ENCODE peak calls at places on chromosomes 12 and 14, in five cellular contexts. A, G, Z, J and D are unnamed samples.
A peak's percentile ranks its signal among the peaks of the same experiment; 100 is the strongest.

GRCh38 chr12:112419269-112420133 is 754 bp downstream of the PTPN11 start:
- DNase-seq in J (peak; percentile 82), A (no peak), Z (peak; percentile 74), G (peak; percentile 83), D (peak; percentile 74)

GRCh38 chr14:94345344-94346072 is 22.4 kb upstream of the SERPINA6 start:
- DNase-seq in G (peak; percentile 80), Z (no peak), A (no peak), J (peak; percentile 90), D (peak; percentile 58)

GRCh38 chr12:110796952-110797351 is 49.8 kb upstream of the CCDC63 start:
- DNase-seq in A (no peak), Z (peak; percentile 3), G (peak; percentile 68), J (no peak), D (no peak)

GRCh38 chr14:28482644-28483043 is 283.9 kb upstream of the FOXG1 start:
- DNase-seq in Z (no peak), J (no peak), A (no peak), G (no peak), D (no peak)

GRCh38 chr12:4763549-4763948 is 43.3 kb downstream of the GALNT8 start:
- DNase-seq in Z (no peak), A (peak; percentile 78), J (no peak), G (no peak), D (peak; percentile 8)

GRCh38 chr14:82642425-82642824 is 1108.8 kb upstream of the SEL1L start:
- DNase-seq in J (no peak), A (peak; percentile 27), G (no peak), Z (peak; percentile 18), D (no peak)

GRCh38 chr12:125143491-125143890 is 78.3 kb downstream of the AACS start:
- DNase-seq in A (no peak), Z (no peak), G (no peak), J (peak; percentile 69), D (no peak)

GRCh38 chr12:10211101-10211974 is 1.3 kb upstream of the GABARAPL1 start:
- DNase-seq in J (no peak), G (peak; percentile 52), Z (no peak), A (no peak), D (no peak)

GRCh38 chr12:70664463-70664862 is 27.2 kb upstream of the PTPRB start:
- DNase-seq in G (no peak), Z (no peak), J (no peak), A (no peak), D (no peak)

DNA sequence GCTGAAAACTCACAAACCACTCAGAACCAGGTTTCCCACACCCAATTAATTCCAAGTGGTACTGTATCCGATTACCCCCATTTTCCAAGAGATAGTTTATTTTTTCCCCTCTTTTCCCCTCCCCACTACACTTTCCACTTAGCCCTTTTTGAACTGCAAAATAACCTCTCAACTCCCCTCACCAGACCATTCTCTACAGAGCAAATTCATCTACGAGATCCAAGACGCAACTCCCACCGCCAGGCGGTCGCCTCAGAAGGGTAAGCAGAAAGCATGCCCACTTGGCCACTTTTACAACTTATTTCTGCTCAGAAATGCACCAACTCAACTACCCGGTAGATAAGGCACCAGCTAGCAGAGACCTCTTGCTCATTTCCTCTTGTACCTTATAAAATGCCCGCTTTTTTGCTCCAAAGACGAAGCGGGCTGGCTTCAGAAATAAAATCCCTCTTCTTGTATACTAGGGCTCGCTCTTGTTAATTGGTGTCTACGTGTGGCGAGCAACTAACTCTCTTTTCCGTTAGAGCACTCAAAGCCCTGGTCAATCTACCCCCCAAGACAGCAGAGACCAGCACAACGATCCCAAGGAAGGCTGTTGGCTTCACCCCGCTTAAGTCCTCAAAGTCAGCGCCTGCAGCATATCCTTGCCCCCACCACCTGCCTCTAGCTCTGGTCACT is 910 bp upstream of the SRP54 start:
- DNase-seq in J (peak; percentile 32), G (no peak), A (peak; percentile 58), Z (peak; percentile 15), D (peak; percentile 34)
- TF ChIP-seq CTCF in J (no peak), G (no peak), A (peak; percentile 52), Z (no peak), D (peak; percentile 21)

DNA sequence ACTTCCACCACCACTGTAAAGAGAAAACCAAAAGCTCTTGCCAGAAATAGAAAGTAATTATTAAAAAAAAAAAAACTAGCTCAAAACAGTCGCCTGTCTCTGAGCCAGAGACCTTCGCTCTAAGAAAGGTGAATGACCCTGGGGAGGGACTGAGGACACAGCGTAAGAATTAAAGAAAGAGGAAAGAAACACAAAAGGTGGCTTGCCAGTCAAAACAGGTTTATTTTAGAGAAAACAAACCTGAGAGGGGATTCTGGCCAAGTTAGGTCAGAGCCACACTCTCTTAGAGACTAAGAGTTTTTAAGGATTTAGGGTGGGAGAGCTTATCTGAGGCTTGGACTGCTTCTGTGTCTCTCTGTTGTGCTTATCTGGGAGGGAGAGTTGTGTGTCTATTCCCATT is 66.0 kb downstream of the DNAH10 start:
- DNase-seq in Z (no peak), J (no peak), A (no peak), G (no peak), D (no peak)
- TF ChIP-seq CTCF in Z (no peak), J (no peak), A (no peak), G (no peak), D (no peak)

GRCh38 chr12:55659486-55660385 is 23.0 kb downstream of the OR10P1 start:
- DNase-seq in Z (peak; percentile 14), J (no peak), A (no peak), G (no peak), D (peak; percentile 58)
- TF ChIP-seq CTCF in Z (peak; percentile 58), J (peak; percentile 34), A (no peak), G (peak; percentile 53), D (peak; percentile 53)

GRCh38 chr12:120495189-120495722 is 657 bp upstream of the DYNLL1 start:
- DNase-seq in Z (peak; percentile 3), J (no peak), G (no peak), A (no peak), D (no peak)

GRCh38 chr12:120495723-120496352 is at the start of gene DYNLL1:
- DNase-seq in A (peak; percentile 98), G (peak; percentile 90), J (peak; percentile 93), Z (peak; percentile 98), D (peak; percentile 99)

GRCh38 chr12:120497524-120498150 is 1.7 kb downstream of the DYNLL1 start:
- DNase-seq in A (no peak), Z (no peak), J (no peak), G (no peak), D (no peak)

GRCh38 chr12:120498870-120499515 is 3.1 kb downstream of the DYNLL1 start:
- DNase-seq in A (no peak), J (no peak), Z (no peak), G (no peak), D (no peak)

DNA sequence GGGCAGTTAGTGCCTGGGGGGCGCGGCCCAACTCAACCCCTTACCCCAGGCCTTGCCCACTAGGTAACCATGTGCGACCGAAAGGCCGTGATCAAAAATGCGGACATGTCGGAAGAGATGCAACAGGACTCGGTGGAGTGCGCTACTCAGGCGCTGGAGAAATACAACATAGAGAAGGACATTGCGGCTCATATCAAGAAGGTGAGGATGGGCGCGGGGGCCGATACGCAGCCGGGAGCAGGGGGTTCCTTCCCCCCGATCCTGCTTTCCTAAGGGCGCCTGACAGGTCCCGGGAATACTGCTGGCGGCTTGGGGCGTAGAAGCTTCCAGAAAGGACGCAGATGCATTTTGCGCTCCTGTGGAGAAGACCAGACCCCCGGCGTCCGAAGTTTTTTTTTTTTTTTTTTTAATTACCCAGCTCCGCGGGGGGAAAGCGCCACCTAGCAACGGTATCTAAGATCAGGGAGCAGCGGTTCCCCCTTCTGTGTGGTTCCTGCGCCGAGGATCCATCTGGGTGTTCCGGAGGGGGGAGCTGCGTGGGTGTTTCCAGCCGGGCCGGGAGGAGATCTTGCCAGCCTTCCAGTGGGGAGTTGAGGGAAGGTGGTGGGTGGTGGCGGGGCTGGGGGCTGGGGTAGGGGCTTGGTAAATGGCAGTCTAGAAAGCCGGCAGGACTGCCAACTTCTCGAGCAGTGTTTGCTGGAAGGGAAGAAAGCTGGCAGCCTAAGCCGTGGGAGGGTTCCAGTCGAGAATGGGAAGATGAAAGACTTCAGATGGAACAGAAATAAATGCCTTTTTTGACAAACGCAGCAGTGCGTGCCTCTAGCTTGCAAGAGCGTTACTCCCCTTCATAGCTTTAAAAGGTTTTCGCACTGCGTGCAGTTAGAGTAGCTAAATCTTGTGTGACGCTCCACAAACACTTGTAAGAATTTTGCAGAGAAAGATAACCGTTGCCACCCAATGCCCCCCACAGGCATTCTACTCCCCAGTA is 734 bp downstream of the DYNLL1 start:
- DNase-seq in G (peak; percentile 13), Z (peak; percentile 23), A (peak; percentile 47), J (peak; percentile 55), D (peak; percentile 38)
- TF ChIP-seq CTCF in G (peak; percentile 37), Z (no peak), A (no peak), J (no peak), D (no peak)

DNA sequence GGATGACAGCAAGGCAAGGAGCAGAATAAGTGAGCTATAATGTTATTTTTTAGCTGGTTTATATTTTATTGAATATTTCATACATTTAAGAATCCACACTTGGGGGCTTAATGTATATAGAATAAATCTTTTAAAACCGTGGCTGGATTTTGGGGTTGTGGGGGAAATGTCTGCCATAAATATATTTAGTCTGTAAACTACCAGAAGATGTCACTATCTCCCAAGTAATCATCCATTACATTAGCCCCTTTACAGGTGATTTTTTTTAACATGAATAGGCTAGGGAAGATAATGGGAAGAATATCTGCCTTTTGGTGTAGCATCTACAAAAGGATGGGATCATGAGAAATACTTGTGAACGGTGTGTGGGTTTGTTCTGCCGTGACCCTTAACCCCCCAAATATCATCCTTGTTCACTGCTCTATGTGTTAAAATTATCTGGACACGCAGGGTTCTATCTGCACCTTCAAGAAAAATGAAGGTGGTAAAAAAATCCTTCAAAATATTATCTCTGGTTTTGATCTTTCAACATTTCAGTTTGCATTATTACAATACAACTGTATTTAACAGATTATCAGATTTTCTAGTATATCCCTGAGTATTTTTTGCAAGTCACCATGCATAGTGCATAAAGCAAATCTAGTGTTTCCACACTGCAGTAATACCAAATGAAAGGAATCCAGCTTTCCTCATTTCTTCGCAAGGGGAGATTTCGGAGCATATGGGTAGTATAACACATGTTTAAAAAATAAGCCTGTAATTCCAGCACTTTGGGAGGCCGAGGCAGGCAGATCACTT is 8.0 kb upstream of the SLC17A8 start:
- DNase-seq in Z (no peak), G (peak; percentile 19), J (no peak), A (no peak), D (no peak)
- TF ChIP-seq CTCF in Z (peak; percentile 65), G (peak; percentile 73), J (peak; percentile 23), A (peak; percentile 19), D (no peak)

GRCh38 chr12:104230304-104230703 is 14.7 kb downstream of the TXNRD1 start:
- DNase-seq in G (no peak), Z (no peak), J (no peak), A (no peak), D (no peak)
- TF ChIP-seq CTCF in G (no peak), Z (no peak), J (no peak), A (peak; percentile 40), D (no peak)

GRCh38 chr12:68871899-68872298 is 61.1 kb downstream of the CPM start:
- DNase-seq in J (no peak), A (no peak), G (no peak), Z (peak; percentile 8), D (peak; percentile 30)
- TF ChIP-seq CTCF in J (peak; percentile 45), A (no peak), G (peak; percentile 57), Z (peak; percentile 42), D (peak; percentile 35)

GRCh38 chr12:27207626-27208413 is 36.3 kb upstream of the STK38L start:
- DNase-seq in A (no peak), J (no peak), G (peak; percentile 74), Z (no peak), D (no peak)
- TF ChIP-seq CTCF in A (no peak), J (no peak), G (no peak), Z (no peak), D (no peak)